ENCODE peak calls at places on chromosomes 7 and 10, in ten cellular contexts. E, W, Q, R, C, I, O, S, F and V are unnamed samples.

GRCh38 chr10:51527806-51528205 is 171.6 kb downstream of the CSTF2T start:
- DNase-seq in S (peak; percentile 41), C (no peak), Q (no peak), O (no peak), R (no peak), E (no peak), F (no peak), W (no peak), I (no peak), V (no peak)

GRCh38 chr10:3720228-3721019 is 64.6 kb downstream of the KLF6 start:
- DNase-seq in C (peak; percentile 38), O (peak; percentile 80), W (no peak), F (peak; percentile 81), Q (peak; percentile 25), R (no peak), S (peak; percentile 14), E (peak; percentile 84), I (no peak), V (peak; percentile 34)

GRCh38 chr7:148495614-148496013 is 95.0 kb upstream of the C7orf33 start:
- DNase-seq in Q (no peak), E (no peak), R (no peak), S (no peak), W (no peak), O (no peak), C (no peak), F (no peak), I (no peak), V (no peak)

GRCh38 chr10:3192856-3193635 is 20.5 kb upstream of the PITRM1 start:
- DNase-seq in I (peak; percentile 64), Q (peak; percentile 57), E (no peak), F (no peak), W (no peak), O (peak; percentile 41), C (peak; percentile 72), R (no peak), S (peak; percentile 75), V (peak; percentile 65)

GRCh38 chr10:86401588-86402282 is 35.1 kb upstream of the GRID1 start:
- DNase-seq in I (peak; percentile 47), S (no peak), F (no peak), W (no peak), Q (peak; percentile 28), R (no peak), O (no peak), E (no peak), C (peak; percentile 49), V (peak; percentile 21)

GRCh38 chr7:5704534-5704922 is 76.9 kb downstream of the RNF216 start:
- DNase-seq in F (peak; percentile 82), O (peak; percentile 70), Q (peak; percentile 75), W (peak; percentile 44), R (peak; percentile 56), S (peak; percentile 87), E (peak; percentile 55), I (peak; percentile 71), C (peak; percentile 82), V (peak; percentile 84)

GRCh38 chr7:66591801-66592596 is 36.7 kb upstream of the KCTD7 start:
- DNase-seq in Q (peak; percentile 95), F (peak; percentile 98), C (peak; percentile 91), R (peak; percentile 90), O (peak; percentile 94), I (peak; percentile 94), S (peak; percentile 86), W (peak; percentile 49), E (peak; percentile 88), V (peak; percentile 91)

GRCh38 chr7:87416682-87417587 is 58.5 kb downstream of the ABCB4 start:
- DNase-seq in E (peak; percentile 18), S (peak; percentile 84), R (no peak), W (peak; percentile 27), O (no peak), C (peak; percentile 53), I (no peak), Q (peak; percentile 60), F (no peak), V (peak; percentile 30)

GRCh38 chr7:151398446-151399304 is 11.2 kb downstream of the WDR86 start:
- DNase-seq in C (no peak), Q (no peak), O (no peak), F (peak; percentile 58), R (no peak), W (no peak), I (no peak), S (no peak), E (no peak), V (no peak)

DNA sequence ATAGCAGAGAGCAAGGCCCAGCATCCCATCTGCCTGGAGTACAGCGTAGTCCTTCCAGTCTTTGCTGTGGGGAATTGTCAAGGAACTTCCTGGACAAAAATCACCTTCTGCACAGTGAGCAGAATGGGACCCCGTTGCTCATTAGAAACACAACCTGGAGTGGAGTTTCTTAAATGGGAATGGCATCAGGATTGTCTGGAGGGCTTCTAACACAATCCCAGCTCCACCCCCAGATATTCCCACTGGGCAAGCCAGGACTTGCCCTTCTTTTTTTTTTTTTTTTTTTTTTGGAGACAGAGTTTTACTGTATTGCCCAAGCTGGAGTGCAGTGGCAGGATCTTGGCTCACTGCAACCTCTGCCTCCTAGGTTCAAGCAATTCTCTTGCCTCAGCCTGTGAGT is 356.4 kb downstream of the GALNT17 start:
- DNase-seq in I (no peak), C (no peak), O (no peak), S (no peak), R (no peak), W (no peak), F (no peak), Q (no peak), E (no peak), V (no peak)
- TF ChIP-seq POLR2A in I (no peak), C (no peak), O (no peak), S (no peak), R (no peak), W (no peak), F (no peak), Q (no peak), E (no peak), V (no peak)

GRCh38 chr10:75403144-75404022 is 1.8 kb upstream of the ZNF503 start:
- DNase-seq in O (peak; percentile 42), E (no peak), W (no peak), C (peak; percentile 59), R (no peak), I (peak; percentile 54), S (peak; percentile 19), Q (peak; percentile 78), F (no peak), V (peak; percentile 63)

GRCh38 chr10:75400769-75401568 is 595 bp downstream of the ZNF503 start:
- DNase-seq in S (peak; percentile 20), W (no peak), E (peak; percentile 19), R (peak; percentile 67), C (peak; percentile 63), O (peak; percentile 68), F (peak; percentile 84), I (peak; percentile 29), Q (peak; percentile 63), V (peak; percentile 48)

GRCh38 chr10:75402486-75403143 is 1.1 kb upstream of the ZNF503 start:
- DNase-seq in C (peak; percentile 44), F (no peak), Q (peak; percentile 79), O (peak; percentile 34), E (peak; percentile 7), I (peak; percentile 52), S (no peak), R (peak; percentile 69), W (no peak), V (peak; percentile 61)

GRCh38 chr10:75400163-75400768 is 1.3 kb downstream of the ZNF503 start:
- DNase-seq in W (no peak), O (peak; percentile 51), F (no peak), C (no peak), S (peak; percentile 41), E (no peak), R (peak; percentile 70), I (peak; percentile 36), Q (no peak), V (no peak)

DNA sequence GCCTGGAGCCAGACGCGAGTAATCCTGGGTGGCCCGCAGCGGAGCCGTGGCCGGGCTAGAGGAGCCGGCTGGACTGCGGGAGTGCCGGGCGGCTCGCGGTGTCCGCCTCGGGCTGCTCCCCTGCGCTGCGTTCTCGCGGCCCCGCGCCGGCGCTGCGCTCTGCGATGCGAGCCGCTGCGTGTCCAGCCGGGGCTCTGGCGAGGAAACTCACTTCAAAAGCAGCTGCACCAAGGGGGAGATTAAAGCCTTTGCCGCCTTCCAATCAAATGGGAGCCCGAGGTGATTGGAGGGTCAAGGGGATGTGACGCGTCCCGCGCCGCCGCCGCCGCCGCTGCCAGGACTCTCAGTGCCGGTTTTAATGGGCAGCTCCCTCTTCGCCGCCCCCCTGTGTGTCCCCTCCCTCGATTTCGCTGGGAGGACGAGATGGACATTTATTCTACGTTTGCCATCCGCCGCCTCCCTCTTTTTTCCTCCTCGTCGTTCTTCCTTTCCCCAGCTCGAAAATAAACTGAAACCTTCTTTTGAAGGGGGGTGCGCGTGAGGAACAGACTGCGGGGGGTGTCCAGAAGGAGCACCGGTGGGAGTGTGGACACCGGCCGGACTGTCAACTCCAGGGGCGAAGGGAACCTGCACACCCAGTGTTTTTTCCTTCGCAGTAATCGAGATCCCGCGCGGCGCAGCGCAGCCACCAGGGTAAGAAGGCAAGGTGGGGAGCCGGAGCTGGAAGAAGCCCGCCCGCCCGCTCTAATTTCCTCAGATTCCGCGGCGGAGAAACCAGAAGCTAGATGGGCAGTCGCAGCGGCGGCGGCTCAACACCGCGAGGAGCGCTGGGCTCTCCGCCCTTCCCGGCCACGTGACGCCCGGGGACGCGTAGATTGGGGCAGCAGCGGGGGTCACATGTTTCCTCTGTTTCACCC is at the start of gene ZNF503:
- DNase-seq in C (peak; percentile 97), W (peak; percentile 81), Q (peak; percentile 97), R (peak; percentile 100), F (peak; percentile 94), I (peak; percentile 98), E (peak; percentile 93), S (peak; percentile 97), O (peak; percentile 98), V (peak; percentile 98)
- TF ChIP-seq POLR2A in C (peak; percentile 98), W (no peak), Q (peak; percentile 96), R (peak; percentile 90), F (peak; percentile 97), I (peak; percentile 94), E (peak; percentile 86), S (peak; percentile 88), O (peak; percentile 99), V (peak; percentile 99)

GRCh38 chr10:80202934-80203834 is 2.2 kb downstream of the ANXA11 start:
- DNase-seq in R (peak; percentile 93), E (peak; percentile 69), C (peak; percentile 82), W (peak; percentile 34), Q (peak; percentile 60), O (peak; percentile 92), S (peak; percentile 65), I (no peak), F (peak; percentile 88), V (peak; percentile 75)
- TF ChIP-seq POLR2A in R (no peak), E (peak; percentile 59), C (peak; percentile 53), W (no peak), Q (peak; percentile 41), O (peak; percentile 76), S (no peak), I (no peak), F (no peak), V (peak; percentile 8)

DNA sequence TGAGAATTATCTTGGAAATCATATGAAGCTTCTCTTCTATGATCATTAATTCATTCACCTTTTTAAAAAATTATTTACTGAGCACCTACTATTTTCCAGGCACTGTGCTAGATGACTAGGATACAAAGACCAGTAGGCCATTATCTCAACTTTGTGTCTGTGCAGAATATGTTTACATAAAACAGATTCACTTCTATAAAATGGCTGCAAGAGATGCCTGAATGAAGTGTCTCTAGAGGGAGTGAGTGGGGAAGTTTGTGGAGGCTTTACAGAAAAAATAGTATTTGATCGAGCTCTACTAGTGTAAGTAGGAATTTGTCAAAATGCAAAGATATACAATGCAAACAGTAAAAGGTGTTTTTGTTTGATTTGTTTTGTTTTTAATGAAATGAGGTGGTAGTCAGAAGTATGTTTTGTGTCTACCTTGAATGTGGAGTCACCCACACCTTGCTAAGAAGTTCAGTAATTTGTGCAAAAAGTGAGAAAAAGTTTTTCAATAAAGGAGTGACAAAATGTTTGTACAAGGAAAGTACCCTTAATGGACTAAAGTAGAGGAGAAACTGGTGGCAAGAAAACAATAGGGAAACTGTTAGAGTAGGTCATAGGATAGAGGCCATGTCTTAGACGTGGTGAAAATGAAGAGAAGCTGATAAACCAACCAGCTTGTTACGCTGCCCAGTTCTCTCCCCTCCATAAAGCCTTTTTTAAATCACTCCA is 125.5 kb downstream of the KCND2 start:
- DNase-seq in W (no peak), E (no peak), C (no peak), S (no peak), Q (no peak), I (no peak), R (no peak), F (no peak), O (no peak), V (no peak)
- TF ChIP-seq POLR2A in W (no peak), E (no peak), C (no peak), S (no peak), Q (no peak), I (no peak), R (no peak), F (no peak), O (no peak), V (no peak)